ENCODE peak calls at places on chromosomes 11 and 22, in seven cellular contexts. O is breast epithelium, A is pancreas, P is HCT116, M is PC-3, X is SJSA1, H is psoas muscle. L is an unnamed sample. For H3K4me1, the result is how much of the 10 kb centered on the place peaks cover.

GRCh38 chr11:34653851-34654490 is 33.1 kb downstream of the EHF start:
- DNase-seq in A (no peak), H (peak), O (no peak), X (peak), M (peak), P (peak), L (peak)

GRCh38 chr11:62602141-62603071 is 741 bp upstream of the MTA2 start:
- DNase-seq in H (peak), M (peak), P (no peak), O (peak), A (peak), X (peak), L (peak)

GRCh38 chr22:46582281-46582811 is 37.8 kb upstream of the GRAMD4 start:
- DNase-seq in P (no peak), O (no peak), H (peak), X (no peak), A (peak), M (no peak), L (no peak)

GRCh38 chr22:20378110-20378509 is 15.8 kb upstream of the ZNF74 start:
- DNase-seq in M (no peak), A (no peak), X (no peak), O (no peak), P (no peak), H (no peak), L (no peak)

GRCh38 chr22:38205261-38206128 is 3.7 kb downstream of the MAFF start:
- DNase-seq in H (peak), X (no peak), A (no peak), M (no peak), O (peak), P (no peak), L (no peak)

GRCh38 chr11:77009533-77010160 is 24.6 kb upstream of the B3GNT6 start:
- DNase-seq in A (no peak), P (no peak), X (no peak), M (no peak), H (no peak), O (no peak), L (no peak)

GRCh38 chr11:30653606-30654005 is 67.5 kb upstream of the MPPED2 start:
- DNase-seq in H (no peak), X (no peak), A (no peak), P (no peak), M (no peak), O (no peak), L (no peak)

GRCh38 chr11:129434641-129435498 is 59.2 kb downstream of the BARX2 start:
- DNase-seq in M (peak), X (no peak), P (no peak), O (no peak), A (no peak), H (no peak), L (no peak)

GRCh38 chr11:127003260-127003981 is 2.9 kb upstream of the KIRREL3 start:
- DNase-seq in O (no peak), X (peak), P (no peak), M (no peak), A (peak), H (no peak), L (peak)

GRCh38 chr22:41487037-41487963 is 18.4 kb downstream of the ACO2 start:
- DNase-seq in H (no peak), M (no peak), P (no peak), A (no peak), O (no peak), X (no peak), L (no peak)

GRCh38 chr22:41488076-41488475 is 19.2 kb downstream of the ACO2 start:
- DNase-seq in M (no peak), A (no peak), P (no peak), H (no peak), X (no peak), O (no peak), L (no peak)

GRCh38 chr22:41488596-41489385 is 19.9 kb downstream of the ACO2 start:
- DNase-seq in O (no peak), A (no peak), M (no peak), X (no peak), H (no peak), P (no peak), L (no peak)

DNA sequence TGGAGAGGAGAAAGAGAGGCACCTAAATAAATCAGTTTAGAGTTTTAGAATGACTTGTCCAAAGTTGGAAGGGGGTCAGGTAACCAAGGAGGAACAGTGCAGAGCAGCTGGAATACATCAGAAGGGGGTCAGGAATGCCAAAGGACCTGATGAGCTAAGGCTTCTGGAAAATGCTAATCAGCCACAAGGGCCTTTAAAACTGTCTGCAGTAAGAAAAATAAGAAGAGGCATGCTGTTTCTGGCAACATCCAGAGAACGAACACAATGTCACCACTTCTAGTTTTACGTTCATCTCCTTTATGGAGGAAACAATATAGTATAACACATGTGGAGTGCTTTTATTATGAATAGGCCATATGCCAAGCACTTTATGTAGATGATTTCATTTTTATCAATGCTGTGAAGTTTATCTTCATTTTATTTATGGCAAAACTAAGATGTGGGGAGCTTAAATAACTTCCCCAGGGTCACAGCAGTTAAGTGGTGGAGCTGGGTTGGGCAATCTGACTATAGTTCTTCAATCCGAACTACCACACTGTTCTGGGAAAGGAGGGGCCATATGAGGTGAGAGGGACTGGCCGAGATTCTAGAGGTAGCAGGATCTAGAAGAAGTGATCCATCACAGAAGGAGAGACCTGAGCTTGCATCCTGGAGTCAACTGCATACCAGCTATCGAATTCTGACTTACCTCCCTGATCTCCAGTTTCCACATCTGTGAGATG is 22.6 kb downstream of the ACO2 start:
- DNase-seq in M (no peak), P (no peak), O (no peak), X (no peak), A (no peak), H (no peak), L (no peak)
- H3K4me1 ChIP-seq in M (under half), P (under half), O (under half), X (under half), A (under half), H (half or more), L (under half)

DNA sequence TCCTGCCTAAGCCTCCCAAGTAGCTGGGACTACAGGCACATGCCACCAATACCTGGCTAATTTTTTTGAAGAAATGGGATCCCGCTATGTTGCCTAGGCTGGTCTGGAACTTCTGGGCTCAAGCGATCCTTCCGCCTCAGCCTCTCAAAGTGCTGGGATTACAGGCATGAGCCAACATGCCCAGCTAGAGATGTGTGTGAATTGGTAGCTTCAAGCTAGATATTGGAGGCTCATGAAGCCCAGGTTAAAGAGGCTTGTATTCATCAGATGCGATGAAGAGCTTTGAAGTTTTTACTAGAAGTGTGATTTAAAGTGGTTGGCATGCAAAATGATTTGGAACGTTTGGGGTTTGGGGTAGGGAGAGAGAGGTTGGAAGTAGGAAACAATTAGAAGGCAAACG is 19.6 kb downstream of the NF2 start:
- DNase-seq in P (no peak), X (no peak), H (no peak), M (no peak), A (no peak), O (no peak), L (no peak)
- H3K4me1 ChIP-seq in P (half or more), X (half or more), H (under half), M (half or more), A (under half), O (under half), L (under half)

GRCh38 chr22:41913842-41914534 is 886 bp downstream of the SHISA8 start:
- DNase-seq in A (no peak), H (no peak), M (no peak), O (no peak), P (no peak), X (no peak), L (no peak)
- H3K4me1 ChIP-seq in A (under half), H (under half), M (under half), O (under half), P (under half), X (under half), L (under half)

GRCh38 chr22:23227380-23227779 is 47.1 kb downstream of the BCR start:
- DNase-seq in P (no peak), X (no peak), H (no peak), O (no peak), M (no peak), A (no peak), L (no peak)
- H3K4me1 ChIP-seq in P (under half), X (under half), H (under half), O (under half), M (under half), A (under half), L (under half)

GRCh38 chr11:103327721-103328120 is 218.5 kb downstream of the DYNC2H1 start:
- DNase-seq in O (no peak), A (no peak), H (no peak), P (no peak), M (no peak), X (no peak), L (no peak)

GRCh38 chr11:103326070-103326794 is 217.0 kb downstream of the DYNC2H1 start:
- DNase-seq in P (peak), O (no peak), H (no peak), A (peak), X (no peak), M (peak), L (no peak)

GRCh38 chr11:103322861-103323260 is 213.6 kb downstream of the DYNC2H1 start:
- DNase-seq in H (no peak), O (no peak), X (no peak), M (no peak), A (no peak), P (no peak), L (no peak)

GRCh38 chr11:103325686-103326069 is 216.5 kb downstream of the DYNC2H1 start:
- DNase-seq in O (no peak), H (no peak), M (no peak), A (no peak), X (no peak), P (no peak), L (no peak)
- H3K4me1 ChIP-seq in O (under half), H (under half), M (under half), A (under half), X (under half), P (under half), L (under half)

DNA sequence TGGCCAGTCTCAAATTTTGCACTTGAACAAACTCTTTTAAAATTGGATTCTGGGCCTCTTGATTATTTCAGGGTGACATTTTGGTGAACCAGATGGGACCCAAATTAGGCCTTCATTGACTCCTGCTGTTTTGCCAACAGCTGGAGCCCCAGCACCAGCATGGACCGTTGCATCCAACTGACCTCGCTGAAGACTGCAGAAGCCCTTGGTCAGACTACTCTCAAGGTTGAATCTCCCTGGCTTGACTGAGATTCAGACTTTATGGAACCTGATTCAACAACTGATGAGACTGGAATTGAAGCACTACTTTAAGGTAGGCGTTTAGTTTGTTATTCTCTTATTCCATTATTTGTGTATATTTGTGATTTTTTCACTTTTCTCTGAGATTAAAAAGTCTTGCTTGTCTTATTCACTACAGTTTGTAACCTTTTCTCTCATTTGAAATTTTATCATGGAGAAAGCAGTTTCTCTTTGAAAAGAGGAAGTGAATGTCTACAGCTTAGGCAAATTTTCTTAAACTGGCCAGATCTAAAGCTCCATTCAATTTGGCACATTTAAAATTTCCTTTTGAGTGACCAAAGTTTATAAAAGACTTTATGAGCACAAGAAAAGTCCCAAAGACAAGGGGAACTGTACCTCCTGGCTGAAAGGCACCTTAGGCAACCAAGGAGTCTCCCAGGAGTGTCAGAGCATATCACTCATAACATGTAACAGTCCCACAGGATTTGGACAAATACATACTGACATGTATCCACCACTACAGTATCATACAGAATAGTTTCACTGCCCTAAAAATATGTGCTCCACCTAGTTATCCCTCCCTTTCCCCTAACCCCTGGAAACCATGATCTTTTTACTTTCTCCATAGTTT is 41.4 kb downstream of the NARS2 start:
- DNase-seq in O (no peak), P (no peak), M (no peak), X (no peak), H (no peak), A (no peak), L (no peak)
- H3K4me1 ChIP-seq in O (under half), P (under half), M (under half), X (under half), H (under half), A (under half), L (under half)

GRCh38 chr22:39524753-39525657 is 4.6 kb downstream of the ATF4 start:
- DNase-seq in H (peak), M (no peak), P (no peak), X (no peak), A (no peak), O (no peak), L (no peak)
- H3K4me1 ChIP-seq in H (under half), M (under half), P (under half), X (under half), A (under half), O (under half), L (under half)

GRCh38 chr22:17792289-17792688 is 18.0 kb upstream of the BID start:
- DNase-seq in H (no peak), M (no peak), P (no peak), O (no peak), A (no peak), X (no peak), L (no peak)
- H3K4me1 ChIP-seq in H (under half), M (under half), P (under half), O (under half), A (under half), X (under half), L (under half)

L was measured in right lobe of liver.